ENCODE peak calls at places on chromosome 16, in five cellular contexts. H, C, A, K and G are unnamed samples.

GRCh38 chr16:83068686-83069085 is 441.9 kb downstream of the CDH13 start:
- DNase-seq in H (no peak), C (no peak), A (no peak), K (no peak), G (no peak)

GRCh38 chr16:84449156-84450140 is 55.0 kb downstream of the MEAK7 start:
- DNase-seq in H (no peak), A (no peak), C (peak; percentile 50), K (peak; percentile 82), G (no peak)

GRCh38 chr16:30541502-30542329 is 7.1 kb upstream of the ZNF747 start:
- DNase-seq in K (no peak), C (no peak), H (no peak), A (no peak), G (no peak)

GRCh38 chr16:3142770-3143169 is 7.9 kb downstream of the ZNF213 start:
- DNase-seq in C (no peak), K (no peak), H (no peak), A (no peak), G (no peak)

GRCh38 chr16:77805403-77805802 is 17.0 kb downstream of the VAT1L start:
- DNase-seq in K (no peak), C (no peak), H (no peak), A (peak; percentile 78), G (no peak)

GRCh38 chr16:20683812-20684211 is 13.7 kb downstream of the ACSM1 start:
- DNase-seq in H (no peak), K (no peak), A (no peak), C (no peak), G (no peak)

GRCh38 chr16:27816561-27816960 is 247.0 kb downstream of the GSG1L start:
- DNase-seq in H (peak; percentile 2), K (no peak), A (no peak), C (no peak), G (no peak)

GRCh38 chr16:14284930-14285541 is 213.9 kb downstream of the MRTFB start:
- DNase-seq in A (peak; percentile 83), K (no peak), H (peak; percentile 68), C (no peak), G (peak; percentile 34)

GRCh38 chr16:73047221-73047535 is 750 bp downstream of the ZFHX3 start:
- DNase-seq in C (no peak), H (no peak), K (no peak), A (no peak), G (no peak)

GRCh38 chr16:11414815-11415775 is 69.8 kb downstream of the RMI2 start:
- DNase-seq in C (no peak), K (no peak), H (no peak), A (no peak), G (no peak)

GRCh38 chr16:760065-760464 is 469 bp upstream of the MSLN start:
- DNase-seq in K (no peak), H (no peak), C (no peak), A (no peak), G (no peak)

GRCh38 chr16:1027416-1027815 is 45.1 kb upstream of the SSTR5 start:
- DNase-seq in K (no peak), A (no peak), H (no peak), C (no peak), G (no peak)